ENCODE peak calls at places on chromosomes 2 and 18, in eight cellular contexts. N, Q, M, V, Z, C, G and L are unnamed samples.

GRCh38 chr2:217693363-217693762 is 309.4 kb downstream of the TNS1 start:
- DNase-seq in N (no peak), Q (no peak), M (no peak), V (no peak), Z (no peak), C (no peak), G (no peak), L (no peak)

GRCh38 chr18:45935591-45936335 is 31.4 kb downstream of the EPG5 start:
- DNase-seq in N (no peak), Q (no peak), M (no peak), V (no peak), Z (no peak), C (no peak), G (no peak), L (no peak)

GRCh38 chr2:240254337-240255164 is 114.1 kb upstream of the OTOS start:
- DNase-seq in N (no peak), Q (no peak), M (no peak), V (no peak), Z (no peak), C (no peak), G (no peak), L (no peak)

GRCh38 chr2:101469863-101470262 is 5.0 kb downstream of the RFX8 start:
- DNase-seq in N (no peak), Q (no peak), M (no peak), V (no peak), Z (no peak), C (no peak), G (no peak), L (no peak)

GRCh38 chr2:191818725-191819333 is 28.1 kb downstream of the CAVIN2 start:
- DNase-seq in N (no peak), Q (no peak), M (no peak), V (no peak), Z (no peak), C (no peak), G (no peak), L (no peak)

GRCh38 chr2:149525323-149525722 is 62.3 kb downstream of the MMADHC start:
- DNase-seq in N (no peak), Q (no peak), M (no peak), V (no peak), Z (no peak), C (no peak), G (no peak), L (no peak)

GRCh38 chr2:29519996-29520395 is 401.4 kb downstream of the ALK start:
- DNase-seq in N (no peak), Q (no peak), M (no peak), V (no peak), Z (no peak), C (no peak), G (no peak), L (no peak)

GRCh38 chr18:5424903-5425302 is 118.9 kb downstream of the EPB41L3 start:
- DNase-seq in N (peak; percentile 46), Q (peak; percentile 23), M (peak; percentile 40), V (no peak), Z (no peak), C (peak; percentile 57), G (no peak), L (no peak)

GRCh38 chr2:216057688-216058193 is 23.9 kb downstream of the PECR start:
- DNase-seq in N (no peak), Q (no peak), M (no peak), V (no peak), Z (no peak), C (no peak), G (no peak), L (no peak)

GRCh38 chr2:230443540-230443939 is 27.5 kb downstream of the SP100 start:
- DNase-seq in N (no peak), Q (no peak), M (no peak), V (no peak), Z (no peak), C (no peak), G (no peak), L (no peak)

GRCh38 chr2:26946841-26947784 is 23.3 kb upstream of the MAPRE3 start:
- DNase-seq in N (no peak), Q (peak; percentile 22), M (no peak), V (no peak), Z (no peak), C (no peak), G (no peak), L (no peak)

GRCh38 chr18:3845176-3845575 is 395.2 kb downstream of the TGIF1 start:
- DNase-seq in N (no peak), Q (no peak), M (no peak), V (no peak), Z (no peak), C (no peak), G (no peak), L (no peak)

GRCh38 chr18:46718501-46719341 is 38.1 kb downstream of the ST8SIA5 start:
- DNase-seq in N (peak; percentile 46), Q (no peak), M (no peak), V (no peak), Z (no peak), C (no peak), G (no peak), L (no peak)

GRCh38 chr2:38076250-38076709 is 329 bp upstream of the CYP1B1 start:
- DNase-seq in N (no peak), Q (peak; percentile 81), M (no peak), V (peak; percentile 56), Z (peak; percentile 91), C (peak; percentile 77), G (peak; percentile 84), L (peak; percentile 83)

GRCh38 chr2:197239434-197239833 is 71.1 kb downstream of the ANKRD44 start:
- DNase-seq in N (peak; percentile 15), Q (no peak), M (no peak), V (no peak), Z (no peak), C (no peak), G (no peak), L (no peak)

GRCh38 chr18:75276813-75277628 is 66.4 kb downstream of the TSHZ1 start:
- DNase-seq in N (peak; percentile 46), Q (no peak), M (no peak), V (no peak), Z (no peak), C (no peak), G (no peak), L (no peak)

GRCh38 chr2:127829845-127830246 is 18.9 kb upstream of the WDR33 start:
- DNase-seq in N (no peak), Q (no peak), M (no peak), V (peak; percentile 58), Z (peak; percentile 71), C (no peak), G (no peak), L (peak; percentile 30)

GRCh38 chr2:238700122-238700457 is 147.8 kb upstream of the TWIST2 start:
- DNase-seq in N (no peak), Q (no peak), M (no peak), V (no peak), Z (no peak), C (no peak), G (peak; percentile 46), L (no peak)

GRCh38 chr2:144132357-144132756 is 387.6 kb downstream of the ZEB2 start:
- DNase-seq in N (no peak), Q (no peak), M (no peak), V (no peak), Z (no peak), C (no peak), G (no peak), L (no peak)

GRCh38 chr18:62585274-62586147 is 62.7 kb downstream of the ZCCHC2 start:
- DNase-seq in N (no peak), Q (no peak), M (no peak), V (no peak), Z (no peak), C (no peak), G (no peak), L (no peak)

GRCh38 chr18:67211646-67212045 is 304.9 kb downstream of the DSEL start:
- DNase-seq in N (no peak), Q (no peak), M (no peak), V (no peak), Z (no peak), C (no peak), G (no peak), L (no peak)

GRCh38 chr2:132977812-132978529 is 308.0 kb upstream of the LYPD1 start:
- DNase-seq in N (no peak), Q (no peak), M (no peak), V (no peak), Z (no peak), C (no peak), G (no peak), L (no peak)

GRCh38 chr2:11234309-11234708 is 79.0 kb downstream of the SLC66A3 start:
- DNase-seq in N (no peak), Q (peak; percentile 7), M (no peak), V (no peak), Z (no peak), C (peak; percentile 39), G (no peak), L (no peak)

GRCh38 chr18:9106094-9106493 is 3.6 kb downstream of the NDUFV2 start:
- DNase-seq in N (no peak), Q (no peak), M (no peak), V (no peak), Z (no peak), C (no peak), G (no peak), L (no peak)

GRCh38 chr2:36246320-36246990 is 109.1 kb upstream of the CRIM1 start:
- DNase-seq in N (peak; percentile 82), Q (no peak), M (no peak), V (no peak), Z (no peak), C (no peak), G (no peak), L (no peak)

GRCh38 chr2:235976956-235977355 is 191.2 kb downstream of the GBX2 start:
- DNase-seq in N (no peak), Q (no peak), M (no peak), V (no peak), Z (no peak), C (no peak), G (no peak), L (no peak)

GRCh38 chr2:172743143-172743542 is 7.5 kb downstream of the RAPGEF4 start:
- DNase-seq in N (no peak), Q (no peak), M (peak; percentile 81), V (no peak), Z (no peak), C (no peak), G (no peak), L (no peak)

GRCh38 chr2:67571785-67572718 is 174.9 kb downstream of the ETAA1 start:
- DNase-seq in N (no peak), Q (no peak), M (no peak), V (no peak), Z (no peak), C (no peak), G (no peak), L (no peak)

GRCh38 chr2:69743847-69744264 is 1.9 kb downstream of the ANXA4 start:
- DNase-seq in N (no peak), Q (no peak), M (no peak), V (no peak), Z (no peak), C (no peak), G (no peak), L (no peak)

GRCh38 chr2:188306271-188306670 is 14.6 kb downstream of the GULP1 start:
- DNase-seq in N (no peak), Q (no peak), M (no peak), V (no peak), Z (no peak), C (no peak), G (no peak), L (no peak)

GRCh38 chr2:286774-287392 is 1.0 kb downstream of the ALKAL2 start:
- DNase-seq in N (no peak), Q (no peak), M (no peak), V (no peak), Z (peak; percentile 40), C (no peak), G (no peak), L (no peak)

GRCh38 chr2:84829693-84830092 is 51.2 kb downstream of the TRABD2A start:
- DNase-seq in N (no peak), Q (no peak), M (no peak), V (no peak), Z (no peak), C (no peak), G (no peak), L (no peak)

GRCh38 chr2:229858351-229858750 is 63.5 kb downstream of the TRIP12 start:
- DNase-seq in N (no peak), Q (no peak), M (no peak), V (no peak), Z (no peak), C (no peak), G (no peak), L (no peak)

GRCh38 chr2:18957909-18958308 is 368.5 kb upstream of the NT5C1B start:
- DNase-seq in N (no peak), Q (no peak), M (no peak), V (no peak), Z (no peak), C (no peak), G (no peak), L (no peak)